ENCODE peak calls at places on chromosomes 5 and 9, in four cellular contexts. R is brain microvascular endothelial cell, X is HepG2, K is epithelial cell of esophagus. A is an unnamed sample.

GRCh38 chr9:136438909-136439549 is 616 bp downstream of the INPP5E start:
- DNase-seq in R (peak; percentile 14), X (no peak), K (peak; percentile 39), A (peak; percentile 15)

GRCh38 chr5:68644971-68645370 is 429.4 kb downstream of the PIK3R1 start:
- DNase-seq in R (no peak), X (no peak), K (no peak), A (no peak)

GRCh38 chr9:81632599-81632998 is 56.7 kb downstream of the TLE1 start:
- DNase-seq in R (peak; percentile 78), X (no peak), K (no peak), A (peak; percentile 49)

GRCh38 chr9:106953166-106953565 is 90.2 kb downstream of the ZNF462 start:
- DNase-seq in R (peak; percentile 40), X (no peak), K (peak; percentile 31), A (peak; percentile 88)

GRCh38 chr5:79069488-79070001 is at the start of the genes BHMT2 and DMGDH:
- DNase-seq in R (peak; percentile 13), X (peak; percentile 23), K (peak; percentile 24), A (peak; percentile 39)

GRCh38 chr5:123665822-123666371 is 153.9 kb downstream of the CSNK1G3 start:
- DNase-seq in R (no peak), X (no peak), K (no peak), A (no peak)

GRCh38 chr5:179817071-179817840 is 3.4 kb upstream of the SQSTM1 start:
- DNase-seq in R (no peak), X (no peak), K (no peak), A (no peak)

GRCh38 chr9:3285365-3286161 is 240.2 kb downstream of the RFX3 start:
- DNase-seq in R (no peak), X (no peak), K (no peak), A (no peak)

GRCh38 chr5:165903835-165904234 is 2387.6 kb upstream of the WWC1 start:
- DNase-seq in R (no peak), X (no peak), K (no peak), A (no peak)

GRCh38 chr5:178434851-178435250 is 155.3 kb downstream of the COL23A1 start:
- DNase-seq in R (no peak), X (no peak), K (no peak), A (no peak)

GRCh38 chr9:33044677-33045282 is 19.7 kb downstream of the DNAJA1 start:
- DNase-seq in R (no peak), X (no peak), K (peak; percentile 53), A (no peak)

GRCh38 chr5:7927466-7928375 is 58.8 kb downstream of the MTRR start:
- DNase-seq in R (peak; percentile 72), X (peak; percentile 39), K (peak; percentile 58), A (peak; percentile 51)

GRCh38 chr5:144368556-144368955 is 197.9 kb downstream of the KCTD16 start:
- DNase-seq in R (no peak), X (no peak), K (peak; percentile 51), A (peak; percentile 22)

GRCh38 chr9:105711867-105712266 is 17.5 kb downstream of the TMEM38B start:
- DNase-seq in R (no peak), X (no peak), K (no peak), A (no peak)
- H3K4me3 ChIP-seq in R (no peak overlapping the region), X (no peak overlapping the region), K (no peak overlapping the region), A (no peak overlapping the region)

DNA sequence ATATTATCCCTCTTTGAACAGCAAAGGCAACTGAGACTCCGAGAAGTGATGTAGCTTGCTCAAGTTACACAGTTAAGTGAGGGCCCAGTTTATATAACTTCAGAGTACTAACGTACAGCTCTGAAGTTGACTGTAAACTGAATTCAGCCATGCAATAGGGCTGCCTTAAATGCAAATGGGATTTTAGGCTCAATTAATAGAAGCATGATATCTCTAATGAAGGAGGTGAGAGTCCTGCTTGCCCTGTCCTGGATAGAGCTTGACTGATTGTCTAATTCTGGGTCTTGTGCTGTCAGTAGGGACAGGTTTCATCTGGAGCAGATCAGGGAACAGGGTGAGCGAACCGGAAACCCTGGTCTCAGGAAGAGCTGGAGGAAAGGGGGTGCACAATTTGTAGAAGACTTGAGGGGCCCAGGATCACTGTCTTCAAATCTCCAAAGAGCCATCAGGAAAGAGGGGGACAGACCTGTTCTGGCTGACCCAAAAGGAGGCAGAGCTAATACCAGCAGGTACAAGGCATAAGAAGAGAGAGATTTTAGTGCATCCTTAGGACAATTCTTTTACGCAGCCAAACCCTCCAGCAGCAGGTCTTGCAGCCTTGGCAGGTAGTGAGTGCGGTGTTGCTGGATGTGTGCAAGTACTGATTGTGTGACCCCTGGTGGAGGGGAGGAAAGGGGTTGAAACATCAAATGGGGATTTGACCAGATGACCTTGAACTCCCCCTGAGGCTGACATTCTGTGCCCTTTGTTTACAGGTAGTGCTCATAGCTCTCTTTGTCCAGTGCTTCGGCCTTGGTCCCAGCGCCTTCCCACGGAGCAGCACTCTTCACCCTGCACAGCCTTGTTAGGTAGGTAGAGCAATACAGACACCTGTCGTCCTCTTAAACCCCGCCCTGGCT is 13.0 kb downstream of the GSN start:
- DNase-seq in R (no peak), X (peak; percentile 80), K (no peak), A (no peak)
- TF ChIP-seq CTCF in R (no peak), X (peak; percentile 74), K (no peak), A (no peak)

GRCh38 chr5:113218906-113219517 is 215.8 kb downstream of the TSSK1B start:
- DNase-seq in R (no peak), X (no peak), K (no peak), A (no peak)

GRCh38 chr5:113218200-113218599 is 216.6 kb downstream of the TSSK1B start:
- DNase-seq in R (no peak), X (no peak), K (no peak), A (no peak)

GRCh38 chr5:113219695-113220094 is 215.1 kb downstream of the TSSK1B start:
- DNase-seq in R (no peak), X (no peak), K (no peak), A (no peak)

GRCh38 chr5:113216545-113216944 is 218.2 kb downstream of the TSSK1B start:
- DNase-seq in R (no peak), X (no peak), K (no peak), A (no peak)

GRCh38 chr5:113217619-113218184 is 217.1 kb downstream of the TSSK1B start:
- DNase-seq in R (no peak), X (no peak), K (no peak), A (no peak)
- H3K4me3 ChIP-seq in R (no peak overlapping the region), X (no peak overlapping the region), K (no peak overlapping the region), A (no peak overlapping the region)

GRCh38 chr5:37248970-37249819 is at the start of gene CPLANE1:
- DNase-seq in R (peak; percentile 56), X (peak; percentile 53), K (peak; percentile 64), A (peak; percentile 90)
- TF ChIP-seq CTCF in R (peak; percentile 17), X (peak; percentile 38), K (no peak), A (no peak)

GRCh38 chr9:110897899-110898298 is 140.4 kb downstream of the LPAR1 start:
- DNase-seq in R (no peak), X (no peak), K (peak; percentile 33), A (peak; percentile 61)
- H3K4me3 ChIP-seq in R (no peak overlapping the region), X (no peak overlapping the region), K (no peak overlapping the region), A (no peak overlapping the region)

DNA sequence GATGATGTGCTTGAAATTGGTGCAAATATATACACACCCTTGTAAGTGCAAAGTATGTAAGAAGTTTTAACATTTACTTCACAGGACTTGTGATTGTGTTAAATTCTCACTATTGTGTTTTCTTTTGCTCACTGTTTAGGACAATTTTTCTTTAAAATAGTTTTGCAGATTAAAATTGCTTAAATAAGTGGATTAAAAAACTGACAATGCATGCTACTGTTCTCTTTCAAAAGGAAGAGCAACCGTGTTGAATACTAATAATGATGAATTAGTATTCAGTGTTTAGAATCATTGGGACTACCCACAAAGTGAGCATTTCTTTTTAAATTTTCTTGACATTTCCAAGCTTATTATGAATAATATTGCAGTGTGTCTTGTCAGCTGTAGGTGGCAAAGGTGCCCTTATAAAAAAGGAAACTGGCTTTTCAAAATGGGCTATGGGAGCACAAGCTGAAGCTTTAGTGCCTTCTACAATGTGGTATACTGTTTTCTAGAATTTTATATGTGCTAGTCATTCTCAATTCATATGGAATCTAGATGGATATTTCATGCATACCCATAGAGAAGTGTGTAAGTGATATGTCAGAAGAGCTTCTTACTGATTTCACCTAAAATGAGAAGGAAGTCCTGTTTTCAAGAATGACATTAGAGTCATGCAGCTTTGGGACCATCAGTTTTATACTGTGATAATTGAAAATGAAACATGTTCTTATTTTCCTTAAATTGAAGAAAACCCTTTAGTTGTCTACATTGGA is 35.4 kb downstream of the SREK1 start:
- DNase-seq in R (no peak), X (no peak), K (no peak), A (no peak)
- TF ChIP-seq CTCF in R (no peak), X (no peak), K (no peak), A (no peak)

GRCh38 chr9:20853866-20854265 is 169.8 kb downstream of the FOCAD start:
- DNase-seq in R (no peak), X (no peak), K (no peak), A (no peak)
- H3K4me3 ChIP-seq in R (no peak overlapping the region), X (no peak overlapping the region), K (no peak overlapping the region), A (no peak overlapping the region)

GRCh38 chr5:21810737-21811316 is 1042.3 kb downstream of the CDH12 start:
- DNase-seq in R (no peak), X (peak; percentile 8), K (peak; percentile 39), A (no peak)
- TF ChIP-seq CTCF in R (peak; percentile 30), X (peak; percentile 31), K (peak; percentile 42), A (peak; percentile 24)